ENCODE peak calls at places on chromosome 1, in seven cellular contexts. K, E, R, P, B, O and H are unnamed samples.

GRCh38 chr1:227778401-227778947 is 37.0 kb upstream of the PRSS38 start:
- DNase-seq in K (no peak), E (peak), R (no peak), P (no peak), B (no peak), O (no peak), H (no peak)

GRCh38 chr1:147504801-147505303 is 36.4 kb upstream of the BCL9 start:
- DNase-seq in K (no peak), E (no peak), R (peak), P (no peak), B (peak), O (no peak), H (no peak)

GRCh38 chr1:169288011-169288414 is 79.6 kb downstream of the NME7 start:
- DNase-seq in K (no peak), E (no peak), R (no peak), P (no peak), B (no peak), O (no peak), H (no peak)

GRCh38 chr1:224358288-224358687 is 1.6 kb downstream of the CNIH4 start:
- DNase-seq in K (no peak), E (no peak), R (no peak), P (no peak), B (no peak), O (no peak), H (peak)

GRCh38 chr1:25989440-25989839 is 8.4 kb downstream of the PAFAH2 start:
- DNase-seq in K (no peak), E (no peak), R (no peak), P (peak), B (no peak), O (no peak), H (no peak)

GRCh38 chr1:116033322-116033721 is 57.0 kb downstream of the SLC22A15 start:
- DNase-seq in K (no peak), E (no peak), R (no peak), P (no peak), B (no peak), O (no peak), H (no peak)

GRCh38 chr1:210496063-210496462 is 167.4 kb downstream of the HHAT start:
- DNase-seq in K (no peak), E (peak), R (peak), P (no peak), B (no peak), O (no peak), H (no peak)

GRCh38 chr1:68178821-68179490 is 53.4 kb downstream of the WLS start:
- DNase-seq in K (no peak), E (no peak), R (no peak), P (no peak), B (no peak), O (no peak), H (no peak)

GRCh38 chr1:241696172-241696814 is 44.2 kb downstream of the WDR64 start:
- DNase-seq in K (no peak), E (no peak), R (no peak), P (no peak), B (no peak), O (no peak), H (no peak)

GRCh38 chr1:68112835-68113243 is 62.4 kb upstream of the DIRAS3 start:
- DNase-seq in K (peak), E (peak), R (peak), P (no peak), B (no peak), O (no peak), H (no peak)

GRCh38 chr1:232352956-232353355 is 277.0 kb downstream of the SIPA1L2 start:
- DNase-seq in K (no peak), E (no peak), R (no peak), P (no peak), B (no peak), O (no peak), H (no peak)

GRCh38 chr1:72827285-72827684 is 544.9 kb upstream of the NEGR1 start:
- DNase-seq in K (no peak), E (no peak), R (no peak), P (no peak), B (no peak), O (no peak), H (no peak)